ENCODE peak calls at places on chromosome 9, in four cellular contexts. Q is osteocyte, C is cardiac fibroblast, Z is SHP77. H is an unnamed sample.

GRCh38 chr9:100486479-100487176 is 13.7 kb downstream of the TMEFF1 start:
- DNase-seq in Q (no peak), C (no peak), Z (no peak), H (no peak)

GRCh38 chr9:19788614-19789271 is at the start of gene SLC24A2:
- DNase-seq in Q (no peak), C (peak), Z (no peak), H (no peak)

GRCh38 chr9:120852240-120853018 is 9.7 kb upstream of the PSMD5 start:
- DNase-seq in Q (no peak), C (no peak), Z (no peak), H (no peak)

GRCh38 chr9:34985311-34985899 is 4.1 kb upstream of the DNAJB5 start:
- DNase-seq in Q (no peak), C (peak), Z (no peak), H (peak)

GRCh38 chr9:73219985-73220626 is 68.4 kb downstream of the ANXA1 start:
- DNase-seq in Q (no peak), C (peak), Z (no peak), H (no peak)

GRCh38 chr9:81687521-81688261 is 1.7 kb downstream of the TLE1 start:
- DNase-seq in Q (peak), C (peak), Z (no peak), H (no peak)

GRCh38 chr9:122609810-122610209 is 4.7 kb upstream of the OR1Q1 start:
- DNase-seq in Q (no peak), C (no peak), Z (no peak), H (no peak)

GRCh38 chr9:135155396-135155795 is 67.9 kb downstream of the OLFM1 start:
- DNase-seq in Q (no peak), C (no peak), Z (no peak), H (no peak)

GRCh38 chr9:128497824-128498610 is 6.5 kb upstream of the GLE1 start:
- DNase-seq in Q (no peak), C (no peak), Z (no peak), H (no peak)

H was measured in activated T-helper 9 cell treated with anti-CD3 and anti-CD28 coated beads, Interleukin-2, amount 50 U/mL, for 16 hours.